ENCODE peak calls at places on chromosomes 6 and 20, in ten cellular contexts. I, P, K, G, N, U, Z, O, B and W are unnamed samples.

GRCh38 chr6:88538130-88538706 is 372.1 kb upstream of the CNR1 start:
- DNase-seq in U (no peak), K (peak), Z (no peak), P (no peak), N (no peak), O (peak), B (peak), I (no peak), G (peak), W (no peak)

GRCh38 chr6:147395158-147395557 is 113.3 kb upstream of the SAMD5 start:
- DNase-seq in B (peak), Z (no peak), I (no peak), P (peak), O (no peak), K (peak), G (no peak), N (peak), U (peak), W (peak)

GRCh38 chr6:167826230-167827061 is at the start of gene AFDN:
- DNase-seq in O (peak), U (peak), G (peak), P (no peak), Z (peak), I (no peak), N (peak), B (no peak), K (peak), W (peak)

GRCh38 chr6:18389479-18389878 is 2.3 kb downstream of the RNF144B start:
- DNase-seq in I (no peak), O (no peak), Z (no peak), G (no peak), P (no peak), K (no peak), N (peak), U (no peak), B (peak), W (peak)

GRCh38 chr6:7171119-7171518 is 63.4 kb downstream of the RREB1 start:
- DNase-seq in Z (peak), I (no peak), K (no peak), B (no peak), G (peak), O (no peak), P (no peak), U (no peak), N (no peak), W (no peak)

GRCh38 chr6:99745651-99746050 is 139.0 kb downstream of the PRDM13 start:
- DNase-seq in Z (no peak), I (peak), O (no peak), G (no peak), U (no peak), B (peak), P (peak), N (no peak), K (peak), W (peak)

GRCh38 chr6:138346302-138347195 is 31.2 kb upstream of the SMIM28 start:
- DNase-seq in B (peak), N (peak), U (no peak), G (no peak), Z (no peak), I (peak), P (no peak), O (no peak), K (peak), W (peak)

GRCh38 chr20:7214081-7214740 is 446.7 kb downstream of the BMP2 start:
- DNase-seq in U (no peak), K (no peak), I (no peak), G (no peak), O (no peak), B (no peak), N (no peak), P (no peak), Z (no peak), W (no peak)

GRCh38 chr6:37049990-37050853 is 44.8 kb downstream of the FGD2 start:
- DNase-seq in B (no peak), N (no peak), K (no peak), Z (peak), U (no peak), I (no peak), O (no peak), P (no peak), G (peak), W (no peak)

GRCh38 chr6:143264291-143264834 is 186.1 kb downstream of the ADAT2 start:
- DNase-seq in P (no peak), I (no peak), Z (no peak), K (no peak), U (no peak), O (no peak), B (no peak), N (no peak), G (no peak), W (no peak)

GRCh38 chr20:16434087-16434664 is 139.1 kb downstream of the KIF16B start:
- DNase-seq in N (peak), B (no peak), Z (no peak), U (peak), G (peak), K (peak), O (peak), P (peak), I (no peak), W (peak)

GRCh38 chr20:44734938-44735337 is 10.7 kb upstream of the KCNK15 start:
- DNase-seq in N (peak), I (no peak), Z (no peak), P (peak), B (peak), O (peak), K (peak), U (peak), G (no peak), W (peak)

GRCh38 chr6:161151660-161152526 is 122.0 kb downstream of the AGPAT4 start:
- DNase-seq in P (no peak), U (no peak), K (no peak), I (no peak), Z (no peak), N (no peak), O (peak), G (no peak), B (no peak), W (no peak)

GRCh38 chr6:149846321-149846720 is 17.8 kb downstream of the LRP11 start:
- DNase-seq in I (no peak), K (peak), P (peak), O (no peak), U (no peak), N (peak), Z (no peak), B (peak), G (no peak), W (peak)

GRCh38 chr6:47075168-47075567 is 33.0 kb upstream of the ADGRF1 start:
- DNase-seq in I (no peak), B (no peak), G (no peak), O (no peak), U (no peak), K (no peak), N (no peak), P (no peak), Z (no peak), W (no peak)

GRCh38 chr20:45088247-45088646 is 12.7 kb downstream of the KCNS1 start:
- DNase-seq in O (no peak), G (no peak), N (peak), P (peak), B (peak), Z (no peak), U (peak), K (peak), I (peak), W (peak)

GRCh38 chr20:57672164-57672563 is 37.7 kb downstream of the PMEPA1 start:
- DNase-seq in K (no peak), I (no peak), U (no peak), Z (peak), G (no peak), O (peak), P (no peak), N (peak), B (peak), W (peak)

GRCh38 chr20:62191781-62192559 is 9.1 kb downstream of the MTG2 start:
- DNase-seq in P (no peak), N (no peak), I (no peak), O (no peak), G (no peak), K (no peak), Z (no peak), B (no peak), U (peak), W (no peak)

GRCh38 chr20:4437131-4437530 is 284.6 kb upstream of the PRND start:
- DNase-seq in N (no peak), P (no peak), O (no peak), Z (no peak), B (no peak), G (no peak), I (no peak), K (no peak), U (no peak), W (no peak)

GRCh38 chr6:71473908-71474307 is 185.3 kb downstream of the OGFRL1 start:
- DNase-seq in K (peak), B (peak), N (peak), O (no peak), U (peak), G (no peak), Z (peak), I (peak), P (peak), W (peak)

GRCh38 chr20:11436113-11436890 is 481.4 kb upstream of the BTBD3 start:
- DNase-seq in P (no peak), N (no peak), I (no peak), O (no peak), K (no peak), Z (no peak), G (no peak), B (no peak), U (no peak), W (no peak)

GRCh38 chr6:45562171-45562570 is 184.4 kb upstream of the SUPT3H start:
- DNase-seq in B (no peak), N (no peak), G (no peak), K (no peak), P (no peak), O (no peak), I (no peak), U (no peak), Z (no peak), W (no peak)

GRCh38 chr6:133394630-133395029 is 153.5 kb downstream of the EYA4 start:
- DNase-seq in N (no peak), G (no peak), O (no peak), K (no peak), I (no peak), U (no peak), B (no peak), P (no peak), Z (no peak), W (no peak)

GRCh38 chr20:62208805-62209755 is 11.0 kb downstream of the HRH3 start:
- DNase-seq in Z (no peak), P (no peak), N (no peak), B (no peak), U (peak), O (peak), G (no peak), I (no peak), K (peak), W (no peak)

GRCh38 chr6:149503276-149503675 is 18.5 kb upstream of the ZC3H12D start:
- DNase-seq in I (no peak), O (no peak), N (no peak), B (no peak), P (no peak), Z (no peak), K (peak), G (no peak), U (no peak), W (no peak)

GRCh38 chr20:18904624-18905023 is 91.0 kb downstream of the SCP2D1 start:
- DNase-seq in P (no peak), G (peak), U (no peak), K (no peak), B (no peak), O (no peak), Z (no peak), I (no peak), N (no peak), W (peak)

GRCh38 chr20:24379116-24379927 is 90.1 kb upstream of the SYNDIG1 start:
- DNase-seq in B (peak), I (peak), K (peak), O (no peak), Z (peak), P (peak), G (no peak), N (peak), U (no peak), W (peak)

GRCh38 chr6:1594495-1595200 is 15.1 kb upstream of the FOXC1 start:
- DNase-seq in U (no peak), G (no peak), N (no peak), P (no peak), B (no peak), K (no peak), O (no peak), I (no peak), Z (no peak), W (no peak)

GRCh38 chr6:1592852-1593251 is 16.9 kb upstream of the FOXC1 start:
- DNase-seq in G (no peak), N (no peak), U (peak), P (no peak), O (no peak), Z (no peak), B (no peak), K (no peak), I (no peak), W (no peak)

GRCh38 chr6:1591926-1592325 is 17.8 kb upstream of the FOXC1 start:
- DNase-seq in G (no peak), O (no peak), P (no peak), Z (no peak), I (no peak), K (no peak), N (no peak), B (no peak), U (no peak), W (no peak)

GRCh38 chr6:1593958-1594314 is 15.8 kb upstream of the FOXC1 start:
- DNase-seq in N (no peak), Z (no peak), G (no peak), P (no peak), I (no peak), O (no peak), B (no peak), K (no peak), U (peak), W (no peak)

GRCh38 chr6:1593286-1593957 is 16.3 kb upstream of the FOXC1 start:
- DNase-seq in P (no peak), N (no peak), G (no peak), B (no peak), Z (no peak), O (no peak), I (no peak), K (no peak), U (peak), W (no peak)
- H3K4me3 ChIP-seq in P (no peak), N (no peak), G (no peak), B (no peak), Z (no peak), O (no peak), I (no peak), K (no peak), U (peak), W (no peak)

GRCh38 chr20:56175884-56176283 is 72.6 kb upstream of the MC3R start:
- DNase-seq in O (no peak), Z (no peak), P (no peak), G (no peak), B (no peak), I (no peak), K (no peak), U (no peak), N (no peak), W (no peak)

GRCh38 chr20:56174416-56174815 is 74.1 kb upstream of the MC3R start:
- DNase-seq in I (no peak), U (no peak), Z (no peak), K (no peak), O (no peak), B (no peak), P (no peak), G (no peak), N (no peak), W (no peak)

GRCh38 chr20:56166781-56167465 is 81.6 kb upstream of the MC3R start:
- DNase-seq in K (no peak), Z (no peak), U (no peak), B (no peak), G (no peak), I (no peak), O (no peak), P (no peak), N (no peak), W (no peak)

DNA sequence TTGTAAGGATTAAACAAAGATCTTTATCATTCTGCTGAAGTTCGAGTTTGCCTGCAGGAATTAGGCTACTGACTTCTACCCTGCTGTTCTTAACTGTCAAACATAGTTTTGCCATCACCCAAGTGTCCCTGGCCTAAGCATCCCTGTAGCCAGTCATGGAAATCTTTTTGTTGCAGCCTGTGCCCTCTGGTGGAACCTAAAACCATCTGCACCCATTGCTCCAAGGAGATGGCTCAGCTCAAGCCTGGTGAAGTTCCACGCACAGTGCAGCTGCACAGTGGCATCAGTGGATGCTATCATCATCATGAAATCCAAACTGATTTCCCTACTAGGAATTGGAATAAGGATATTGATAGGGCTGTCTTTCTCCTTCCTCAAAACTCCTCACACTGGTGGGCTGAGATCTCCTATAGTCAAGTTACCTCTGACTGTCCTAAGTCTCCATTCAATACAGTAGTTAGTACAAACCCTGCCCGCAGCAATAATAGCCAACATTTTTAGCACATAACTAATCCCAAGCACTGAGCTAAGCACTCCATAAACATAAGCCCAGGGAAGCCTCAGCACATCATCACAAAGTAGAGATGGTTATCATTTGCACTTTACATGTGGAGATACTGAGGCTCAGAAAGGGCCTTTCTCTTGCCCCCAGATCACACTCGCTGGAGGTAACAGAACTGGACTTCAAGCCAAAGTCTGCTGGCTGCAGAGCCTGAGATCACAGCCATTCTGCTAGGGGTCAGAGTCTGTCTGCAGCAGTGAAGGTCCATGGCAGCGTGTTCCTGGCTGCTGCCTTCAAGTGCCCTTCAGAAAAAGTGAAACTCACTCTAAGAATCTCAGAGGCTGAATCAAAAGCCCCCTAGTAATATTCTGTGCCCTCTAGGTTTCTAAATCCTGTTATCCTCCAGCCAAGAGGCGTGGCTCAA is 77.2 kb upstream of the MC3R start:
- DNase-seq in B (no peak), U (peak), I (no peak), N (no peak), Z (no peak), P (no peak), K (no peak), O (no peak), G (no peak), W (no peak)
- TF ChIP-seq CTCF in B (peak), U (peak), I (no peak), N (no peak), Z (no peak), P (no peak), K (no peak), O (no peak), G (no peak), W (no peak)

GRCh38 chr6:41036601-41037000 is 2.4 kb downstream of the UNC5CL start:
- DNase-seq in P (no peak), B (no peak), K (no peak), U (peak), Z (no peak), G (no peak), I (no peak), O (no peak), N (no peak), W (no peak)

GRCh38 chr6:41040101-41040910 is 1.3 kb upstream of the UNC5CL start:
- DNase-seq in K (peak), B (peak), P (no peak), U (peak), G (no peak), I (no peak), O (no peak), Z (no peak), N (no peak), W (no peak)

GRCh38 chr6:41039060-41039998 is at the start of gene UNC5CL:
- DNase-seq in G (peak), B (no peak), O (peak), I (no peak), K (peak), P (peak), U (peak), N (no peak), Z (no peak), W (peak)

GRCh38 chr6:41036188-41036587 is 2.8 kb downstream of the UNC5CL start:
- DNase-seq in G (no peak), P (no peak), Z (no peak), N (no peak), U (no peak), B (peak), I (no peak), K (no peak), O (no peak), W (no peak)

GRCh38 chr6:41037107-41037900 is 1.7 kb downstream of the UNC5CL start:
- DNase-seq in U (no peak), N (no peak), Z (no peak), P (no peak), I (no peak), K (peak), O (no peak), B (peak), G (no peak), W (no peak)
- H3K4me3 ChIP-seq in U (no peak), N (no peak), Z (no peak), P (no peak), I (no peak), K (no peak), O (no peak), B (no peak), G (no peak), W (no peak)

GRCh38 chr6:159842035-159842434 is 42.0 kb downstream of the PNLDC1 start:
- DNase-seq in G (peak), K (peak), N (no peak), O (peak), U (peak), Z (no peak), B (no peak), I (no peak), P (no peak), W (no peak)
- TF ChIP-seq CTCF in G (no peak), K (peak), N (peak), O (peak), U (peak), Z (no peak), B (peak), I (peak), P (peak), W (peak)

DNA sequence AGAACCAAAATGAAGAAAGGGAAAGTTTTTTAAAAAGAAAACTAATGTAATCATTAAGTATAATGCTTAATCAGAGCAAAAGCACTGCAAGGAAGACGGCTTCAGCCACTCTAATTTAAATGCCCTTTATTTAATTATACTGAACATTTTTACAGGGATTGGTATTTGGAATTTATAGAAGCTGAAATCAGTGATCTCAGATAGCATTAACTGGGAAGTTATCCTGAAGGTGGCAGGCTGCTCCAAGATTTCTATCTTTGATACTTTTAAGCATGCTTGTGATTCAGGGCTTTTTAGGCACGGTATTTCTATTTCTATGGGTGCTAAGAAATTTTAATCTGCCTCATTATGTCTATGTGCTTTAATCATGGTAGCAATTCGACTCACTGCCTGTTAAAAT is 1.3 kb upstream of the NDUFAF4 start:
- DNase-seq in B (peak), K (peak), O (peak), P (peak), I (peak), N (peak), Z (peak), U (no peak), G (peak), W (peak)
- H3K4me3 ChIP-seq in B (no peak), K (peak), O (peak), P (no peak), I (no peak), N (no peak), Z (no peak), U (no peak), G (peak), W (no peak)

GRCh38 chr20:52103911-52104545 is 87.6 kb downstream of the ZFP64 start:
- DNase-seq in O (no peak), Z (no peak), N (peak), G (no peak), U (peak), K (peak), B (peak), P (peak), I (no peak), W (no peak)

GRCh38 chr20:52103469-52103910 is 88.1 kb downstream of the ZFP64 start:
- DNase-seq in Z (peak), N (peak), I (no peak), P (peak), G (no peak), K (peak), U (peak), O (no peak), B (peak), W (peak)

GRCh38 chr20:52105045-52105572 is 86.5 kb downstream of the ZFP64 start:
- DNase-seq in B (peak), G (no peak), I (no peak), Z (peak), U (peak), O (peak), N (peak), K (peak), P (peak), W (peak)

GRCh38 chr20:52104546-52105044 is 87.0 kb downstream of the ZFP64 start:
- DNase-seq in B (peak), P (peak), I (no peak), U (peak), K (peak), Z (no peak), G (no peak), N (peak), O (peak), W (peak)

GRCh38 chr20:52105573-52106422 is 85.8 kb downstream of the ZFP64 start:
- DNase-seq in U (peak), B (peak), N (peak), Z (peak), O (peak), I (no peak), G (no peak), K (peak), P (peak), W (peak)
- TF ChIP-seq CTCF in U (peak), B (peak), N (peak), Z (no peak), O (peak), I (peak), G (no peak), K (peak), P (peak), W (peak)